ENCODE peak calls at places on chromosomes 6 and 20, in six cellular contexts. Y, D, R, I, H and N are unnamed samples.

GRCh38 chr20:63230800-63231268 is 4.9 kb upstream of the BIRC7 start:
- DNase-seq in Y (peak), D (no peak), R (peak), I (no peak), H (no peak), N (no peak)

GRCh38 chr6:130743175-130743574 is 84.0 kb upstream of the SMLR1 start:
- DNase-seq in Y (no peak), D (no peak), R (no peak), I (no peak), H (no peak), N (no peak)

GRCh38 chr6:1577146-1577680 is 32.5 kb upstream of the FOXC1 start:
- DNase-seq in Y (no peak), D (no peak), R (no peak), I (no peak), H (no peak), N (no peak)

GRCh38 chr20:3890999-3891929 is 2.1 kb downstream of the PANK2 start:
- DNase-seq in Y (no peak), D (no peak), R (no peak), I (no peak), H (no peak), N (no peak)

GRCh38 chr6:1901556-1901955 is 291.8 kb downstream of the FOXC1 start:
- DNase-seq in Y (no peak), D (peak), R (peak), I (no peak), H (no peak), N (no peak)

GRCh38 chr6:46381057-46381456 is 110.2 kb downstream of the RCAN2 start:
- DNase-seq in Y (no peak), D (no peak), R (no peak), I (no peak), H (no peak), N (no peak)

GRCh38 chr6:93164781-93165180 is 254.6 kb downstream of the EPHA7 start:
- DNase-seq in Y (no peak), D (no peak), R (no peak), I (no peak), H (no peak), N (no peak)

GRCh38 chr20:24157213-24157612 is 168.6 kb upstream of the GGTLC1 start:
- DNase-seq in Y (no peak), D (no peak), R (no peak), I (peak), H (no peak), N (no peak)

GRCh38 chr6:136811261-136811660 is 11.1 kb upstream of the PEX7 start:
- DNase-seq in Y (no peak), D (no peak), R (no peak), I (no peak), H (no peak), N (no peak)